ENCODE peak calls at places on chromosomes 3 and 15, in five cellular contexts. O, N, I, F and R are unnamed samples.
A peak's percentile ranks its signal among the peaks of the same experiment; 100 is the strongest.

GRCh38 chr3:152400912-152401311 is 132.2 kb downstream of the MBNL1 start:
- DNase-seq in O (no peak), N (no peak), F (no peak), I (no peak), R (no peak)

GRCh38 chr3:127448161-127448561 is 142.4 kb downstream of the TPRA1 start:
- DNase-seq in I (no peak), N (no peak), F (peak; percentile 20), O (peak; percentile 25), R (no peak)

GRCh38 chr3:149342413-149343340 is 9.2 kb upstream of the TM4SF18 start:
- DNase-seq in O (no peak), F (peak; percentile 72), N (no peak), I (no peak), R (no peak)

GRCh38 chr3:138850151-138850550 is 15.4 kb upstream of the PIK3CB start:
- DNase-seq in N (peak; percentile 38), I (no peak), F (peak; percentile 48), O (no peak), R (no peak)

GRCh38 chr3:33044676-33045075 is 52.3 kb downstream of the GLB1 start:
- DNase-seq in O (no peak), F (no peak), I (peak; percentile 51), N (no peak), R (no peak)

GRCh38 chr3:32947466-32948238 is 3.8 kb upstream of the CCR4 start:
- DNase-seq in O (peak; percentile 90), N (peak; percentile 98), F (peak; percentile 89), I (peak; percentile 85), R (peak; percentile 93)

GRCh38 chr15:25508369-25509002 is 69.7 kb upstream of the UBE3A start:
- DNase-seq in O (no peak), I (no peak), F (peak; percentile 56), N (peak; percentile 3), R (no peak)

GRCh38 chr3:60579734-60580133 is 671.5 kb downstream of the FHIT start:
- DNase-seq in F (peak; percentile 32), O (no peak), I (no peak), N (no peak), R (no peak)

GRCh38 chr15:88834211-88834812 is 31.1 kb downstream of the ACAN start:
- DNase-seq in F (peak; percentile 74), O (no peak), I (no peak), N (peak; percentile 47), R (peak; percentile 35)

GRCh38 chr3:119145500-119146167 is at the start of gene TEX55:
- DNase-seq in F (peak; percentile 72), O (no peak), I (no peak), N (peak; percentile 37), R (peak; percentile 25)

GRCh38 chr3:71693641-71694040 is 31.6 kb downstream of the EIF4E3 start:
- DNase-seq in O (no peak), F (no peak), N (no peak), I (no peak), R (no peak)

GRCh38 chr15:37055481-37055880 is 44.9 kb downstream of the MEIS2 start:
- DNase-seq in N (no peak), I (no peak), O (no peak), F (no peak), R (no peak)

GRCh38 chr15:95208071-95208470 is 976.7 kb downstream of the MCTP2 start:
- DNase-seq in N (no peak), O (no peak), I (no peak), F (no peak), R (no peak)

GRCh38 chr3:41272667-41273066 is 73.4 kb downstream of the CTNNB1 start:
- DNase-seq in F (no peak), I (no peak), O (no peak), N (no peak), R (no peak)

GRCh38 chr15:99918072-99918471 is 184.8 kb upstream of the LYSMD4 start:
- DNase-seq in O (no peak), N (no peak), I (no peak), F (no peak), R (no peak)

GRCh38 chr3:194220776-194221735 is 85.1 kb downstream of the HES1 start:
- DNase-seq in N (no peak), O (peak; percentile 7), F (no peak), I (no peak), R (no peak)

GRCh38 chr3:59320080-59320479 is 270.3 kb upstream of the CFAP20DC start:
- DNase-seq in F (no peak), I (no peak), O (no peak), N (no peak), R (no peak)

DNA sequence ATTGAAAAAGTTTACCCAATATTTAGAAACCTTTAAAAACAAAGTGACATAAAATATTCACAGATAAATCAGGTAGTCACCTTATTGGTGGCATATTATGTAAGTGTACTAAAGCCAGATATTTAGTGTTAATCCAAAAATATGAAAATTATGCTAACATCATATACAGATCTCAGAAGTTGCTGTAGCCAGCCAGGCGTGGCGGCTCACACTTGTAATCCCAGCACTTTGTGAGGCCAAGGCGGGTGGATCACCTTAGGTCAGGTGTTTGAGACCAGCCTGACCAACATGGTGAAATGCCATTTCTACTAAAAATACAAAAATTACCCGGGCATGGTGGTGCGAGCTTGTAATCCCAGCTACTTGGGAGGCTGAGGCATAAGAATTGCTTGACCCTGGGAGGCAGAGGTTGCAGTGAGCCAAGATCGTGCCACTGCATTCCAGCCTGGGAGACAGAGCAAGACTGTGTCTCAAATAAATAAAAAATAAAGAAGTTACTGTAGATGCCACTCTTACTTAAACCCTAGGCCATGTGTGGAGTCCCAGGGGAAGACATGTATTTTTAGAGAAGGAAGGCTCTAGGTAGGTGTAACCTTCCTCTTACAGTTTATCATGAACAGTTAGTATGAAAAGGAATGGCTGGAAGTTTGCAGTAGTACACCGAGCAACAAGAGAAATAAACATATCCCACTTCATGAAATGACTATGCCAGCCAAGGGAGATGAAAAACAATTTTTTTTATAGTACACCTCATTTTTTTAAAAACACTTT is 9.6 kb downstream of the SETD5 start:
- DNase-seq in F (no peak), I (no peak), N (no peak), O (no peak), R (no peak)
- H3K4me1 ChIP-seq in F (peaks cover 40% of the 10 kb centered on the region), I (peaks cover 66% of the 10 kb centered on the region), N (peaks cover 31% of the 10 kb centered on the region), O (peaks cover 89% of the 10 kb centered on the region), R (peaks cover 5% of the 10 kb centered on the region)

DNA sequence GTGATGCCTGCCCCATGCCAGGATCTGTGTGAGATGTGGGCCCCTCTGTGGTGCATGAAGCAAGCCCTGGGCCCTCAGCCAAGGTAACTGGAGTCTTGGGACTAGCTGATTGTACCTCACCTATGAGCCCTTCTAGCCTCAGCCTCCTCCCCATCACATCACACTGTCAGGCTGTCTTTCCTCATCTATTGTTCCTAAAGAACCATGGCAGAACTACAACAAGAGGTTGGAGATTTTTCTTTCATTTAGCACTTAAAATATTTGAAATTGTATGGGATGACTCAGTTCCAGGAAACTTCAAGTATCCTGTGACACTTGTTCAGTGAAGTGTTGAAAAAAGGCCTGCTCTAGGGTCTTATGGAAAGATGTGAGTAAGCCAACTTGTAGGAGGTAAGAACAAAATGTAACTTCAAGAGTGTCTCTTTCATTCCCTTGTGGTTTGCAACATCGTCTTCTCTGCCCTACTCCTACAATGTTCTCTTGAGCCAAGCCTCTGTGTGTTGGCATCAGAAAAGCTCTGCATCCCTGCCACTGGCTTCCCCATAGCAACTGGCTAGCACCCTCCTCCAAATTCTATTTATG is 58.7 kb upstream of the TIPARP start:
- DNase-seq in F (peak; percentile 83), O (no peak), N (no peak), I (no peak), R (no peak)
- H3K4me1 ChIP-seq in F (peaks cover 8% of the 10 kb centered on the region), O (no peaks in the 10 kb centered on the region), N (no peaks in the 10 kb centered on the region), I (no peaks in the 10 kb centered on the region), R (no peaks in the 10 kb centered on the region)

GRCh38 chr3:136725468-136725867 is 26.7 kb downstream of the STAG1 start:
- DNase-seq in F (no peak), O (no peak), I (no peak), N (no peak), R (no peak)
- H3K4me1 ChIP-seq in F (peaks cover 1% of the 10 kb centered on the region), O (peaks cover 4% of the 10 kb centered on the region), I (peaks cover 45% of the 10 kb centered on the region), N (peaks cover 27% of the 10 kb centered on the region), R (no peaks in the 10 kb centered on the region)

GRCh38 chr15:66524801-66525200 is 19.7 kb downstream of the ZWILCH start:
- DNase-seq in I (no peak), F (no peak), N (no peak), O (no peak), R (no peak)
- H3K4me1 ChIP-seq in I (no peaks in the 10 kb centered on the region), F (no peaks in the 10 kb centered on the region), N (no peaks in the 10 kb centered on the region), O (no peaks in the 10 kb centered on the region), R (no peaks in the 10 kb centered on the region)

GRCh38 chr3:67648229-67648628 is 6.2 kb downstream of the SUCLG2 start:
- DNase-seq in N (peak; percentile 29), F (no peak), I (no peak), O (peak; percentile 78), R (no peak)
- H3K4me1 ChIP-seq in N (peaks cover 54% of the 10 kb centered on the region), F (peaks cover 6% of the 10 kb centered on the region), I (peaks cover 56% of the 10 kb centered on the region), O (peaks cover 54% of the 10 kb centered on the region), R (no peaks in the 10 kb centered on the region)